ENCODE peak calls at places on chromosomes 16 and 17, in four cellular contexts. N is EH, Y is anterior cingulate cortex, E is colonic mucosa. P is an unnamed sample.
A peak's percentile ranks its signal among the peaks of the same experiment; 100 is the strongest.

GRCh38 chr16:81638286-81638945 is 140.7 kb upstream of the PLCG2 start:
- DNase-seq in Y (no peak), N (no peak), E (no peak), P (no peak)

GRCh38 chr17:6577686-6578263 is 21.4 kb upstream of the PITPNM3 start:
- DNase-seq in E (peak; percentile 82), N (no peak), Y (no peak), P (no peak)

GRCh38 chr16:76106647-76107046 is 170.6 kb upstream of the CNTNAP4 start:
- DNase-seq in N (no peak), E (no peak), Y (no peak), P (no peak)

GRCh38 chr16:10729649-10730048 is 14.0 kb upstream of the NUBP1 start:
- DNase-seq in N (peak; percentile 55), Y (peak; percentile 10), E (no peak), P (peak; percentile 78)

GRCh38 chr17:63293310-63293709 is 152.8 kb downstream of the CYB561 start:
- DNase-seq in N (peak; percentile 85), Y (no peak), E (no peak), P (no peak)

GRCh38 chr16:20763461-20764232 is at the start of gene ACSM3:
- DNase-seq in N (peak; percentile 82), Y (no peak), E (peak; percentile 92), P (peak; percentile 82)

GRCh38 chr16:3106205-3106928 is 6.0 kb upstream of the ZNF205 start:
- DNase-seq in N (peak; percentile 87), E (peak; percentile 93), Y (peak; percentile 90), P (peak; percentile 93)

GRCh38 chr16:16865374-16865773 is 486.4 kb downstream of the NPIPA7 start:
- DNase-seq in E (no peak), Y (no peak), N (no peak), P (no peak)

GRCh38 chr17:79295307-79295706 is 220.7 kb downstream of the ENGASE start:
- DNase-seq in Y (no peak), N (no peak), E (no peak), P (no peak)

GRCh38 chr17:8732406-8733065 is 12.1 kb downstream of the CCDC42 start:
- DNase-seq in N (peak; percentile 15), Y (no peak), E (no peak), P (no peak)

GRCh38 chr16:4402439-4403132 is 13.8 kb downstream of the CORO7 start:
- DNase-seq in E (peak; percentile 82), N (peak; percentile 78), Y (peak; percentile 74), P (peak; percentile 83)

GRCh38 chr17:62631086-62631935 is 3.8 kb downstream of the MRC2 start:
- DNase-seq in Y (no peak), E (no peak), N (no peak), P (no peak)

GRCh38 chr17:68698761-68699160 is 97.6 kb upstream of the FAM20A start:
- DNase-seq in N (no peak), E (peak; percentile 21), Y (no peak), P (no peak)

GRCh38 chr17:49687878-49688491 is 10.1 kb upstream of the SPOP start:
- DNase-seq in N (peak; percentile 81), E (no peak), Y (no peak), P (peak; percentile 23)

GRCh38 chr16:12531937-12532336 is 271.8 kb downstream of the CPPED1 start:
- DNase-seq in E (no peak), N (peak; percentile 16), Y (no peak), P (no peak)

GRCh38 chr16:20673882-20674683 is 23.4 kb downstream of the ACSM1 start:
- DNase-seq in E (no peak), N (no peak), Y (no peak), P (no peak)

GRCh38 chr16:85637061-85637807 is 24.1 kb downstream of the GSE1 start:
- DNase-seq in Y (no peak), E (no peak), N (no peak), P (no peak)

P was measured in left lobe of liver.